ENCODE peak calls at places on chromosomes 3 and 15, in six cellular contexts. I is activated effector memory CD4-positive, alpha-beta T cell treated with Interleukin-2 at 50 U/mL for 16 hours; X is NCI-H2081 treated with DMSO at 0.1 percent for 48 hours; H is activated CD8-positive, alpha-beta memory T cell treated with anti-CD3 and anti-CD28 coated beads, Interleukin-2, amount 50 U/mL, for 48 hours; A is stimulated activated CD4-positive, alpha-beta T cell treated with anti-CD3 and anti-CD28 coated beads, Interleukin-4, amount 100 ng/mL, for 4 hours; Z is H9. S is an unnamed sample.
A peak's percentile ranks its signal among the peaks of the same experiment; 100 is the strongest.

GRCh38 chr15:101135532-101136166 is 116.2 kb downstream of the CHSY1 start:
- DNase-seq in I (no peak), X (no peak), H (no peak), A (no peak), Z (no peak), S (no peak)

GRCh38 chr3:52408466-52408865 is 36.4 kb downstream of the SEMA3G start:
- DNase-seq in I (no peak), X (no peak), H (no peak), A (no peak), Z (no peak), S (no peak)

GRCh38 chr3:126835472-126836219 is 131.6 kb downstream of the CHCHD6 start:
- DNase-seq in I (no peak), X (no peak), H (no peak), A (no peak), Z (no peak), S (no peak)

GRCh38 chr3:53921296-53921695 is 29.6 kb upstream of the SELENOK start:
- DNase-seq in I (no peak), X (no peak), H (no peak), A (no peak), Z (no peak), S (no peak)

GRCh38 chr3:171142985-171143384 is 116.5 kb upstream of the SLC2A2 start:
- DNase-seq in I (no peak), X (peak; percentile 60), H (no peak), A (no peak), Z (no peak), S (no peak)

GRCh38 chr3:133248389-133248788 is 151.5 kb upstream of the BFSP2 start:
- DNase-seq in I (no peak), X (no peak), H (no peak), A (no peak), Z (no peak), S (no peak)

GRCh38 chr3:15029625-15030024 is 35.5 kb downstream of the MRPS25 start:
- DNase-seq in I (no peak), X (no peak), H (no peak), A (no peak), Z (no peak), S (no peak)

GRCh38 chr3:150469031-150469930 is 61.2 kb downstream of the TSC22D2 start:
- DNase-seq in I (no peak), X (no peak), H (no peak), A (no peak), Z (peak; percentile 31), S (no peak)

GRCh38 chr15:63559753-63560152 is 37.4 kb upstream of the FBXL22 start:
- DNase-seq in I (no peak), X (no peak), H (no peak), A (no peak), Z (peak; percentile 38), S (no peak)

GRCh38 chr3:45186871-45187270 is 39.2 kb downstream of the TMEM158 start:
- DNase-seq in I (no peak), X (no peak), H (no peak), A (no peak), Z (no peak), S (no peak)

GRCh38 chr3:72065872-72066641 is 281.1 kb upstream of the PROK2 start:
- DNase-seq in I (no peak), X (no peak), H (no peak), A (no peak), Z (no peak), S (no peak)

GRCh38 chr15:78934063-78935023 is 10.5 kb downstream of the CTSH start:
- DNase-seq in I (no peak), X (no peak), H (no peak), A (no peak), Z (no peak), S (no peak)

GRCh38 chr3:71210257-71211002 is 373.1 kb downstream of the FOXP1 start:
- DNase-seq in I (no peak), X (no peak), H (no peak), A (no peak), Z (no peak), S (no peak)

GRCh38 chr3:47376393-47376792 is 4.4 kb upstream of the PTPN23 start:
- DNase-seq in I (no peak), X (no peak), H (no peak), A (no peak), Z (no peak), S (no peak)

GRCh38 chr3:78742041-78742440 is 1025.8 kb downstream of the ROBO1 start:
- DNase-seq in I (no peak), X (no peak), H (no peak), A (no peak), Z (no peak), S (no peak)

GRCh38 chr3:14902719-14903118 is 44.7 kb upstream of the NR2C2 start:
- DNase-seq in I (no peak), X (no peak), H (no peak), A (no peak), Z (no peak), S (no peak)

GRCh38 chr3:180980612-180981011 is 8.9 kb downstream of the DNAJC19 start:
- DNase-seq in I (no peak), X (no peak), H (no peak), A (no peak), Z (no peak), S (no peak)

GRCh38 chr15:78316211-78317077 is 17.0 kb upstream of the SKIC8 start:
- DNase-seq in I (no peak), X (no peak), H (no peak), A (no peak), Z (peak; percentile 54), S (no peak)

GRCh38 chr3:120177907-120178306 is 83.7 kb upstream of the GSK3B start:
- DNase-seq in I (no peak), X (no peak), H (no peak), A (no peak), Z (peak; percentile 58), S (no peak)

GRCh38 chr3:21662403-21662802 is 88.6 kb downstream of the ZNF385D start:
- DNase-seq in I (no peak), X (no peak), H (no peak), A (no peak), Z (no peak), S (no peak)

GRCh38 chr3:49098429-49098828 is 4.6 kb upstream of the QRICH1 start:
- DNase-seq in I (no peak), X (no peak), H (no peak), A (no peak), Z (no peak), S (no peak)

GRCh38 chr3:175002732-175003143 is 143.6 kb downstream of the NAALADL2 start:
- DNase-seq in I (no peak), X (no peak), H (no peak), A (no peak), Z (no peak), S (no peak)

GRCh38 chr3:159186581-159186980 is 384.7 kb downstream of the MFSD1 start:
- DNase-seq in I (no peak), X (no peak), H (no peak), A (no peak), Z (no peak), S (no peak)

GRCh38 chr15:94036156-94036555 is 195.2 kb upstream of the MCTP2 start:
- DNase-seq in I (no peak), X (no peak), H (no peak), A (no peak), Z (no peak), S (no peak)

S was measured in activated T-helper 9 cell treated with anti-CD3 and anti-CD28 coated beads, Interleukin-2, amount 50 U/mL, for 16 hours.